ENCODE peak calls at places on chromosomes 6 and 20, in seven cellular contexts. K, V, H, S, M, X and F are unnamed samples. For H3K27me3, the result is how much of the 10 kb centered on the place peaks cover.

GRCh38 chr20:34791289-34792020 is 34.0 kb downstream of the NCOA6 start:
- DNase-seq in V (no peak), S (no peak), H (no peak), K (no peak), X (no peak), M (no peak), F (no peak)

GRCh38 chr6:2764610-2765165 is 505 bp upstream of the WRNIP1 start:
- DNase-seq in X (peak), K (peak), H (peak), S (peak), V (peak), M (peak), F (peak)

GRCh38 chr6:157879873-157880254 is 56.8 kb downstream of the SNX9 start:
- DNase-seq in K (no peak), M (no peak), S (no peak), X (no peak), H (no peak), V (no peak), F (no peak)

GRCh38 chr6:108944707-108945685 is 96.8 kb downstream of the ARMC2 start:
- DNase-seq in S (no peak), K (peak), V (peak), H (peak), X (peak), M (peak), F (no peak)

GRCh38 chr20:16350465-16350864 is 222.8 kb downstream of the KIF16B start:
- DNase-seq in S (no peak), K (no peak), X (peak), M (peak), H (no peak), V (no peak), F (no peak)

GRCh38 chr20:50368813-50369224 is 141.4 kb upstream of the PTPN1 start:
- DNase-seq in X (no peak), K (no peak), V (no peak), H (no peak), S (no peak), M (no peak), F (no peak)

GRCh38 chr6:4287811-4288244 is 152.5 kb upstream of the ECI2 start:
- DNase-seq in X (no peak), V (peak), H (peak), K (no peak), S (no peak), M (no peak), F (no peak)

GRCh38 chr6:136920858-136921520 is 1.1 kb upstream of the SLC35D3 start:
- DNase-seq in K (no peak), M (peak), X (no peak), H (no peak), S (no peak), V (peak), F (no peak)

GRCh38 chr20:39117486-39117885 is 155.3 kb downstream of the DHX35 start:
- DNase-seq in H (no peak), V (no peak), S (no peak), K (no peak), X (no peak), M (peak), F (no peak)

GRCh38 chr6:16711551-16712249 is 49.6 kb downstream of the ATXN1 start:
- DNase-seq in H (no peak), X (no peak), M (peak), V (no peak), S (no peak), K (no peak), F (peak)

GRCh38 chr20:8172191-8172590 is 40.1 kb downstream of the PLCB1 start:
- DNase-seq in K (no peak), M (no peak), V (no peak), X (no peak), H (no peak), S (no peak), F (no peak)

GRCh38 chr20:7855545-7855944 is 84.7 kb downstream of the HAO1 start:
- DNase-seq in K (no peak), H (no peak), X (no peak), S (no peak), M (no peak), V (no peak), F (no peak)

GRCh38 chr6:122248844-122249243 is 150.6 kb upstream of the HSF2 start:
- DNase-seq in X (no peak), V (no peak), H (no peak), M (no peak), K (no peak), S (no peak), F (no peak)

GRCh38 chr6:93721386-93722048 is 302.2 kb upstream of the EPHA7 start:
- DNase-seq in V (no peak), X (no peak), H (no peak), M (no peak), K (peak), S (no peak), F (no peak)

GRCh38 chr6:39274903-39275302 is 39.3 kb downstream of the KCNK17 start:
- DNase-seq in M (no peak), S (no peak), H (no peak), V (no peak), K (no peak), X (no peak), F (no peak)

GRCh38 chr6:39280247-39280731 is 33.9 kb downstream of the KCNK17 start:
- DNase-seq in V (no peak), H (no peak), M (peak), S (no peak), K (no peak), X (peak), F (no peak)

GRCh38 chr6:39276379-39276995 is 37.7 kb downstream of the KCNK17 start:
- DNase-seq in H (no peak), V (no peak), M (no peak), K (no peak), S (no peak), X (no peak), F (no peak)

GRCh38 chr6:39281312-39281980 is 32.8 kb downstream of the KCNK17 start:
- DNase-seq in X (no peak), M (no peak), K (no peak), H (no peak), S (peak), V (no peak), F (no peak)

DNA sequence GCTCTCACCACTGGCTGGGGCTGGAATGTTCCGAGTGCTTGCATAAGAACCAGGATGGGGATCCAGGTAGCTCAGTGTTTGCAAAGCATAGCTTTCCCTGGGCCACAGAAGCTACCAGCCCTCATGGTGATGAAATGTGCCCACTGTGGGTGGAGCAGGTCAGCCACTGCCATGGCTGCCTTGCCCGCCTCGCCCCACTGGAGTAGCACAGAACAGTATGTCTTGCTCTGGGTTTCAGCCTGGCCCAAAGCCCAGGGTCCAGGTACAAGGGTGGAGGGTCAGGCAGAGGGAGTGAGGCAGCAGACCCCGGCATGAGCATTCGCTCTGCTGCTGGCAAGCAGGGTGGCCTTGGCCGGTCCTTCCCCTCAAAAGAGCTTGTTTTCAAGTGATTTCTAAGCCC is 34.7 kb downstream of the KCNK17 start:
- DNase-seq in V (no peak), H (no peak), X (no peak), S (no peak), K (no peak), M (no peak), F (no peak)
- H3K27ac ChIP-seq in V (no peak), H (no peak), X (no peak), S (no peak), K (no peak), M (no peak), F (no peak)

GRCh38 chr6:23176883-23177282 is 607.5 kb downstream of the HDGFL1 start:
- DNase-seq in V (peak), M (no peak), K (peak), H (no peak), X (no peak), S (no peak), F (no peak)
- TF ChIP-seq CTCF in V (no peak), M (no peak), K (no peak), H (peak), X (no peak), S (no peak), F (no peak)

GRCh38 chr20:51456511-51457280 is 85.8 kb downstream of the NFATC2 start:
- DNase-seq in S (peak), K (peak), H (peak), V (peak), X (peak), M (peak), F (no peak)
- H3K27me3 ChIP-seq in S (under half), K (under half), H (under half), V (under half), X (under half), M (under half), F (under half)

DNA sequence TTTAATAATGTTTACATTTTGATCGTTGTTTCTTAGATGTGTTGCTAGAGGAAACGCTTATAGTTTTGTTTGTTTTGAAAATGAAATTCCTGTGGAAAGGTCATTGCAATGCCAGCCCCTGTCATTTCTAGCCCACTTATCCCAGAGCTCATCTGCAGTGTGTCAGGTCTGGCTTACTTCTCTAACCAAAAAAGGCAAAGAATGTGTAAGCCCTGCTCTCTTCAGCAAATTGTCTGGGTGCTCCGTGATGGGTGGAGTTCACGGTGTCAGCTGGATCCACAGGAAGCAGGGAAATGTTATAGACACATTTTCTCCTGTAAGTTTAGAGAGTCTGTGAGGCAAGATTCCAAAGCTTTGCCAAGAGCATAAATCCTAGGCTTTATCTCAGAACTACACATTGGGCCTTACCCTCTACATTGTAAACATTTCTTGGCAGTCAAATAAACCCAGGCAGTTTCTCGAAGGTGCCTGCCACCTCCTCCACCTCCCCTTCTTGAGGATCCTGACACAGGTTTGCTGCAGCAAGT is 50.9 kb downstream of the RPRD1B start:
- DNase-seq in V (no peak), S (no peak), X (no peak), M (no peak), K (no peak), H (peak), F (no peak)
- H3K27ac ChIP-seq in V (peak), S (peak), X (no peak), M (no peak), K (no peak), H (peak), F (no peak)

GRCh38 chr6:150004101-150004782 is 21.1 kb downstream of the RAET1L start:
- DNase-seq in K (no peak), S (no peak), V (no peak), H (no peak), X (no peak), M (no peak), F (peak)

GRCh38 chr6:150005761-150006651 is 19.3 kb downstream of the RAET1L start:
- DNase-seq in M (no peak), H (no peak), K (no peak), V (no peak), S (peak), X (no peak), F (no peak)

GRCh38 chr6:150008588-150008987 is 16.7 kb downstream of the RAET1L start:
- DNase-seq in H (no peak), V (no peak), S (peak), K (no peak), X (no peak), M (no peak), F (no peak)

GRCh38 chr6:150004783-150005717 is 20.3 kb downstream of the RAET1L start:
- DNase-seq in S (peak), H (peak), X (peak), K (peak), V (peak), M (peak), F (peak)

GRCh38 chr6:150006961-150007464 is 18.3 kb downstream of the RAET1L start:
- DNase-seq in S (peak), X (no peak), V (no peak), H (no peak), K (no peak), M (no peak), F (peak)
- TF ChIP-seq CTCF in S (peak), X (peak), V (no peak), H (peak), K (no peak), M (peak), F (peak)

DNA sequence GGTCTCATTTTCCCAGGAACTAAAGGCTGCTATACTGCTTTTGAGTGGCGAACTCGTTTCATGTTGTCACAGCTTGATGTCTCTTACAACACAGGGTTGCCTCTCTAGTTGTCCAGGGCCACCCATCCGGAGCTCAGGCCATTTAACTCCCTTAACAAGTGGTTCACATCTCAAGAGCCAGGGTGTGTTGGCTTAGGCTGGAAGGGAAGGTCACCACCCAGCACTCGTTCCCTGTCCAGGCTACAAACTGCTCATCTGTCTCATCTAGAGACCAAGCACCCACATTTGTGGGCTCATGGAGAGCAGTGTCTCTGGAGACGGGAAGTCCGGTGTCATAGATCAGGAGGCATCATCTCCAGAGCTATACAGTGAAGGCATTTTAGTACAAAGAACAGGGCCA is 106.8 kb upstream of the EXOC2 start:
- DNase-seq in S (no peak), H (no peak), M (no peak), X (no peak), V (no peak), K (no peak), F (no peak)
- H3K27me3 ChIP-seq in S (under half), H (half or more), M (under half), X (under half), V (half or more), K (under half), F (under half)

GRCh38 chr6:53877151-53877550 is 82.3 kb downstream of the LRRC1 start:
- DNase-seq in V (no peak), M (no peak), X (no peak), H (no peak), S (no peak), K (no peak), F (no peak)
- H3K27ac ChIP-seq in V (no peak), M (no peak), X (no peak), H (no peak), S (no peak), K (no peak), F (no peak)

GRCh38 chr20:51772236-51772635 is 4.0 kb upstream of the ATP9A start:
- DNase-seq in S (peak), V (no peak), M (no peak), H (no peak), X (no peak), K (no peak), F (no peak)
- TF ChIP-seq CTCF in S (no peak), V (no peak), M (no peak), H (no peak), X (no peak), K (no peak), F (no peak)

DNA sequence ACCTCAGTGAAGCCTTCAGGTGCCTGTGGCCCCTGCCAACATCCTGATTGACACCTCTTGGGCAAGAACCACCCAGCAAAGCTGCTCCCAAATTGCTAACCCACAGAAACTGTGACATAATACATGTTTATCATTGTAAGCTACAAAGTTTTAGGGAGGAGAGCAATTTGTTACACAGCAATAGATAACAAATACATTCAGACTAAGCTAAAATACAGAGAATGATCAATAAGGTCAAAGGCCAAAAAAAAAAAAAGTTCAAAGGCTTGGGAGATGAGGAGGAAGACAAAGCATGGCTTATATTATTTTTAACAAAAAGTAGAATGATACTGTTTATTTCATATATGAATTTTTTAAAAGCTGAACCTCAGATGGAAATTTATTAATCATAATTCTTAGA is 105.9 kb downstream of the ID4 start:
- DNase-seq in K (no peak), H (no peak), V (no peak), S (no peak), M (no peak), X (no peak), F (no peak)
- H3K27me3 ChIP-seq in K (under half), H (under half), V (under half), S (under half), M (under half), X (under half), F (under half)

GRCh38 chr6:55916188-55916587 is 40.8 kb upstream of the BMP5 start:
- DNase-seq in S (no peak), X (no peak), H (no peak), M (no peak), V (no peak), K (no peak), F (no peak)
- H3K27ac ChIP-seq in S (no peak), X (no peak), H (no peak), M (no peak), V (no peak), K (no peak), F (no peak)